ENCODE peak calls at places on chromosomes 12 and 14, in six cellular contexts. One of them, this sample, is unnamed.

GRCh38 chr14:64639340-64639821 is 64.8 kb upstream of the PLEKHG3 start:
- DNase-seq in T1000: no peak
- DNase-seq in A172: peak
- DNase-seq in WTC11: no peak
- DNase-seq in mucosa of gallbladder: no peak
- DNase-seq in stimulated activated CD8-positive, alpha-beta memory T cell treated with anti-CD3 and anti-CD28 coated beads, Interleukin-4, amount 100 ng/mL, for 24 hours: no peak
- DNase-seq in this sample: no peak

GRCh38 chr12:120249875-120250795 is 15.4 kb downstream of the PXN start:
- DNase-seq in mucosa of gallbladder: no peak
- DNase-seq in stimulated activated CD8-positive, alpha-beta memory T cell treated with anti-CD3 and anti-CD28 coated beads, Interleukin-4, amount 100 ng/mL, for 24 hours: no peak
- DNase-seq in WTC11: no peak
- DNase-seq in A172: no peak
- DNase-seq in T1000: no peak
- DNase-seq in this sample: peak

GRCh38 chr14:52043690-52044089 is 25.2 kb downstream of the NID2 start:
- DNase-seq in T1000: no peak
- DNase-seq in A172: no peak
- DNase-seq in stimulated activated CD8-positive, alpha-beta memory T cell treated with anti-CD3 and anti-CD28 coated beads, Interleukin-4, amount 100 ng/mL, for 24 hours: peak
- DNase-seq in mucosa of gallbladder: no peak
- DNase-seq in WTC11: peak
- DNase-seq in this sample: peak

GRCh38 chr12:5739862-5740370 is 205.1 kb downstream of the ANO2 start:
- DNase-seq in stimulated activated CD8-positive, alpha-beta memory T cell treated with anti-CD3 and anti-CD28 coated beads, Interleukin-4, amount 100 ng/mL, for 24 hours: no peak
- DNase-seq in mucosa of gallbladder: no peak
- DNase-seq in T1000: no peak
- DNase-seq in WTC11: no peak
- DNase-seq in A172: no peak
- DNase-seq in this sample: no peak

GRCh38 chr12:53505086-53505485 is 2.2 kb downstream of the NPFF start:
- DNase-seq in WTC11: no peak
- DNase-seq in T1000: peak
- DNase-seq in A172: peak
- DNase-seq in stimulated activated CD8-positive, alpha-beta memory T cell treated with anti-CD3 and anti-CD28 coated beads, Interleukin-4, amount 100 ng/mL, for 24 hours: no peak
- DNase-seq in mucosa of gallbladder: no peak
- DNase-seq in this sample: no peak

GRCh38 chr14:34258318-34258717 is 203.7 kb downstream of the SPTSSA start:
- DNase-seq in T1000: peak
- DNase-seq in stimulated activated CD8-positive, alpha-beta memory T cell treated with anti-CD3 and anti-CD28 coated beads, Interleukin-4, amount 100 ng/mL, for 24 hours: no peak
- DNase-seq in mucosa of gallbladder: no peak
- DNase-seq in A172: peak
- DNase-seq in WTC11: no peak
- DNase-seq in this sample: no peak

GRCh38 chr12:58026892-58027891 is 85.8 kb downstream of the ATP23 start:
- DNase-seq in WTC11: no peak
- DNase-seq in stimulated activated CD8-positive, alpha-beta memory T cell treated with anti-CD3 and anti-CD28 coated beads, Interleukin-4, amount 100 ng/mL, for 24 hours: no peak
- DNase-seq in mucosa of gallbladder: no peak
- DNase-seq in T1000: no peak
- DNase-seq in A172: no peak
- DNase-seq in this sample: no peak

GRCh38 chr14:60720962-60721330 is 3.2 kb downstream of the SIX4 start:
- DNase-seq in A172: peak
- DNase-seq in stimulated activated CD8-positive, alpha-beta memory T cell treated with anti-CD3 and anti-CD28 coated beads, Interleukin-4, amount 100 ng/mL, for 24 hours: no peak
- DNase-seq in T1000: no peak
- DNase-seq in mucosa of gallbladder: no peak
- DNase-seq in WTC11: no peak
- DNase-seq in this sample: no peak

GRCh38 chr14:32224731-32225377 is 21.8 kb upstream of the RNU6-8 start:
- DNase-seq in stimulated activated CD8-positive, alpha-beta memory T cell treated with anti-CD3 and anti-CD28 coated beads, Interleukin-4, amount 100 ng/mL, for 24 hours: no peak
- DNase-seq in A172: peak
- DNase-seq in mucosa of gallbladder: peak
- DNase-seq in T1000: peak
- DNase-seq in WTC11: peak
- DNase-seq in this sample: no peak

GRCh38 chr14:96582995-96583394 is 80.8 kb downstream of the PAPOLA start:
- DNase-seq in A172: no peak
- DNase-seq in T1000: no peak
- DNase-seq in mucosa of gallbladder: no peak
- DNase-seq in WTC11: no peak
- DNase-seq in stimulated activated CD8-positive, alpha-beta memory T cell treated with anti-CD3 and anti-CD28 coated beads, Interleukin-4, amount 100 ng/mL, for 24 hours: no peak
- DNase-seq in this sample: peak

GRCh38 chr12:65670775-65671174 is 153.5 kb upstream of the HMGA2 start:
- DNase-seq in stimulated activated CD8-positive, alpha-beta memory T cell treated with anti-CD3 and anti-CD28 coated beads, Interleukin-4, amount 100 ng/mL, for 24 hours: no peak
- DNase-seq in mucosa of gallbladder: no peak
- DNase-seq in A172: peak
- DNase-seq in T1000: no peak
- DNase-seq in WTC11: no peak
- DNase-seq in this sample: no peak

GRCh38 chr14:100607611-100607956 is 20.4 kb upstream of the BEGAIN start:
- DNase-seq in T1000: no peak
- DNase-seq in stimulated activated CD8-positive, alpha-beta memory T cell treated with anti-CD3 and anti-CD28 coated beads, Interleukin-4, amount 100 ng/mL, for 24 hours: no peak
- DNase-seq in A172: no peak
- DNase-seq in mucosa of gallbladder: no peak
- DNase-seq in WTC11: no peak
- DNase-seq in this sample: peak

GRCh38 chr12:31880340-31880739 is 78.9 kb upstream of the RESF1 start:
- DNase-seq in mucosa of gallbladder: no peak
- DNase-seq in A172: no peak
- DNase-seq in WTC11: no peak
- DNase-seq in T1000: no peak
- DNase-seq in stimulated activated CD8-positive, alpha-beta memory T cell treated with anti-CD3 and anti-CD28 coated beads, Interleukin-4, amount 100 ng/mL, for 24 hours: no peak
- DNase-seq in this sample: no peak

GRCh38 chr12:116916122-116916521 is 5.4 kb downstream of the FBXW8 start:
- DNase-seq in A172: peak
- DNase-seq in stimulated activated CD8-positive, alpha-beta memory T cell treated with anti-CD3 and anti-CD28 coated beads, Interleukin-4, amount 100 ng/mL, for 24 hours: no peak
- DNase-seq in mucosa of gallbladder: no peak
- DNase-seq in WTC11: no peak
- DNase-seq in T1000: no peak
- DNase-seq in this sample: no peak

GRCh38 chr14:105930572-105930971 is 404.2 kb downstream of the TMEM121 start:
- DNase-seq in A172: no peak
- DNase-seq in mucosa of gallbladder: no peak
- DNase-seq in WTC11: no peak
- DNase-seq in stimulated activated CD8-positive, alpha-beta memory T cell treated with anti-CD3 and anti-CD28 coated beads, Interleukin-4, amount 100 ng/mL, for 24 hours: no peak
- DNase-seq in T1000: no peak
- DNase-seq in this sample: no peak

GRCh38 chr14:58104808-58105207 is 47.2 kb downstream of the ARMH4 start:
- DNase-seq in stimulated activated CD8-positive, alpha-beta memory T cell treated with anti-CD3 and anti-CD28 coated beads, Interleukin-4, amount 100 ng/mL, for 24 hours: no peak
- DNase-seq in WTC11: no peak
- DNase-seq in T1000: no peak
- DNase-seq in A172: peak
- DNase-seq in mucosa of gallbladder: no peak
- DNase-seq in this sample: no peak

GRCh38 chr12:67388331-67389163 is 119.4 kb downstream of the CAND1 start:
- DNase-seq in mucosa of gallbladder: no peak
- DNase-seq in A172: no peak
- DNase-seq in WTC11: no peak
- DNase-seq in stimulated activated CD8-positive, alpha-beta memory T cell treated with anti-CD3 and anti-CD28 coated beads, Interleukin-4, amount 100 ng/mL, for 24 hours: no peak
- DNase-seq in T1000: no peak
- DNase-seq in this sample: peak

GRCh38 chr14:86797075-86797351 is 1196.0 kb downstream of the GALC start:
- DNase-seq in A172: no peak
- DNase-seq in WTC11: no peak
- DNase-seq in T1000: no peak
- DNase-seq in stimulated activated CD8-positive, alpha-beta memory T cell treated with anti-CD3 and anti-CD28 coated beads, Interleukin-4, amount 100 ng/mL, for 24 hours: no peak
- DNase-seq in mucosa of gallbladder: no peak
- DNase-seq in this sample: no peak

GRCh38 chr14:52015411-52016030 is 26.2 kb downstream of the RTRAF start:
- DNase-seq in T1000: no peak
- DNase-seq in mucosa of gallbladder: peak
- DNase-seq in WTC11: peak
- DNase-seq in stimulated activated CD8-positive, alpha-beta memory T cell treated with anti-CD3 and anti-CD28 coated beads, Interleukin-4, amount 100 ng/mL, for 24 hours: no peak
- DNase-seq in A172: no peak
- DNase-seq in this sample: peak

GRCh38 chr14:90132821-90133570 is 71.2 kb downstream of the KCNK13 start:
- DNase-seq in T1000: no peak
- DNase-seq in WTC11: no peak
- DNase-seq in stimulated activated CD8-positive, alpha-beta memory T cell treated with anti-CD3 and anti-CD28 coated beads, Interleukin-4, amount 100 ng/mL, for 24 hours: no peak
- DNase-seq in mucosa of gallbladder: no peak
- DNase-seq in A172: peak
- DNase-seq in this sample: no peak

GRCh38 chr12:50102186-50102585 is 1.6 kb upstream of the GPD1 start:
- DNase-seq in WTC11: no peak
- DNase-seq in A172: no peak
- DNase-seq in T1000: no peak
- DNase-seq in mucosa of gallbladder: no peak
- DNase-seq in stimulated activated CD8-positive, alpha-beta memory T cell treated with anti-CD3 and anti-CD28 coated beads, Interleukin-4, amount 100 ng/mL, for 24 hours: no peak
- DNase-seq in this sample: no peak

GRCh38 chr12:131774576-131774975 is 53.6 kb upstream of the MMP17 start:
- DNase-seq in WTC11: no peak
- DNase-seq in A172: no peak
- DNase-seq in stimulated activated CD8-positive, alpha-beta memory T cell treated with anti-CD3 and anti-CD28 coated beads, Interleukin-4, amount 100 ng/mL, for 24 hours: no peak
- DNase-seq in T1000: no peak
- DNase-seq in mucosa of gallbladder: no peak
- DNase-seq in this sample: no peak

GRCh38 chr12:120139958-120140357 is 23.4 kb upstream of the RAB35 start:
- DNase-seq in A172: no peak
- DNase-seq in stimulated activated CD8-positive, alpha-beta memory T cell treated with anti-CD3 and anti-CD28 coated beads, Interleukin-4, amount 100 ng/mL, for 24 hours: no peak
- DNase-seq in WTC11: no peak
- DNase-seq in mucosa of gallbladder: no peak
- DNase-seq in T1000: no peak
- DNase-seq in this sample: no peak

GRCh38 chr12:105970885-105971284 is 167.9 kb downstream of the NUAK1 start:
- DNase-seq in mucosa of gallbladder: no peak
- DNase-seq in A172: no peak
- DNase-seq in WTC11: no peak
- DNase-seq in stimulated activated CD8-positive, alpha-beta memory T cell treated with anti-CD3 and anti-CD28 coated beads, Interleukin-4, amount 100 ng/mL, for 24 hours: no peak
- DNase-seq in T1000: no peak
- DNase-seq in this sample: no peak

GRCh38 chr14:44204061-44204815 is 302.8 kb downstream of the FSCB start:
- DNase-seq in T1000: no peak
- DNase-seq in stimulated activated CD8-positive, alpha-beta memory T cell treated with anti-CD3 and anti-CD28 coated beads, Interleukin-4, amount 100 ng/mL, for 24 hours: no peak
- DNase-seq in A172: peak
- DNase-seq in mucosa of gallbladder: no peak
- DNase-seq in WTC11: no peak
- DNase-seq in this sample: no peak

GRCh38 chr14:100824946-100825690 is 800 bp upstream of the MEG3 start:
- DNase-seq in A172: no peak
- DNase-seq in T1000: no peak
- DNase-seq in stimulated activated CD8-positive, alpha-beta memory T cell treated with anti-CD3 and anti-CD28 coated beads, Interleukin-4, amount 100 ng/mL, for 24 hours: no peak
- DNase-seq in mucosa of gallbladder: no peak
- DNase-seq in WTC11: no peak
- DNase-seq in this sample: no peak

This sample was measured in H9.